ENCODE peak calls at places on chromosome 10, in four cellular contexts. One of them, this sample, is unnamed.

GRCh38 chr10:70617798-70618568 is 15.4 kb upstream of the PRF1 start:
- DNase-seq in hypothalamus: no peak
- DNase-seq in OCI-M1: peak; percentile 63
- DNase-seq in RWPE1: no peak
- DNase-seq in this sample: no peak

GRCh38 chr10:84415539-84416244 is 87.3 kb downstream of the CCSER2 start:
- DNase-seq in OCI-M1: no peak
- DNase-seq in RWPE1: no peak
- DNase-seq in hypothalamus: no peak
- DNase-seq in this sample: peak; percentile 51

GRCh38 chr10:24168258-24169170 is 40.4 kb upstream of the KIAA1217 start:
- DNase-seq in RWPE1: no peak
- DNase-seq in hypothalamus: no peak
- DNase-seq in OCI-M1: no peak
- DNase-seq in this sample: no peak

GRCh38 chr10:17737021-17737965 is 14.7 kb upstream of the TMEM236 start:
- DNase-seq in OCI-M1: peak; percentile 64
- DNase-seq in hypothalamus: no peak
- DNase-seq in RWPE1: peak; percentile 26
- DNase-seq in this sample: peak; percentile 59

GRCh38 chr10:107542016-107542415 is 377.5 kb upstream of the SORCS1 start:
- DNase-seq in OCI-M1: no peak
- DNase-seq in hypothalamus: no peak
- DNase-seq in RWPE1: no peak
- DNase-seq in this sample: no peak

GRCh38 chr10:52030051-52030867 is 283.8 kb upstream of the DKK1 start:
- DNase-seq in RWPE1: no peak
- DNase-seq in OCI-M1: peak; percentile 48
- DNase-seq in hypothalamus: no peak
- DNase-seq in this sample: no peak

GRCh38 chr10:109956454-109957091 is 33.3 kb upstream of the XPNPEP1 start:
- DNase-seq in RWPE1: peak; percentile 64
- DNase-seq in hypothalamus: no peak
- DNase-seq in OCI-M1: peak; percentile 81
- DNase-seq in this sample: peak; percentile 66

GRCh38 chr10:84360634-84361365 is 32.4 kb downstream of the CCSER2 start:
- DNase-seq in RWPE1: peak; percentile 22
- DNase-seq in OCI-M1: peak; percentile 52
- DNase-seq in hypothalamus: no peak
- DNase-seq in this sample: no peak

GRCh38 chr10:124032982-124033886 is 60.2 kb downstream of the CHST15 start:
- DNase-seq in RWPE1: no peak
- DNase-seq in hypothalamus: no peak
- DNase-seq in OCI-M1: peak; percentile 80
- DNase-seq in this sample: no peak

This sample was measured in KBM-7.